ENCODE peak calls at places on chromosomes 13 and 19, in nine cellular contexts. One of them, this sample, is unnamed.

GRCh38 chr13:110044521-110045200 is 258.3 kb upstream of the IRS2 start:
- DNase-seq in activated CD8-positive, alpha-beta T cell treated with anti-CD3 and anti-CD28 coated beads for 36 hours: no peak
- DNase-seq in NT2/D1: peak
- DNase-seq in pons: no peak
- DNase-seq in C1 segment of cervical spinal cord: no peak
- DNase-seq in cardiac fibroblast: peak
- DNase-seq in HCT116: no peak
- DNase-seq in NCI-H187 treated with DMSO at 0.1 percent for 48 hours: peak
- DNase-seq in activated CD4-positive, alpha-beta T cell treated with anti-CD3 and anti-CD28 coated beads for 48 hours: no peak
- DNase-seq in this sample: peak

GRCh38 chr19:52492201-52492960 is 35.1 kb upstream of the ZNF808 start:
- DNase-seq in activated CD8-positive, alpha-beta T cell treated with anti-CD3 and anti-CD28 coated beads for 36 hours: peak
- DNase-seq in NT2/D1: peak
- DNase-seq in pons: no peak
- DNase-seq in C1 segment of cervical spinal cord: no peak
- DNase-seq in cardiac fibroblast: no peak
- DNase-seq in HCT116: no peak
- DNase-seq in NCI-H187 treated with DMSO at 0.1 percent for 48 hours: no peak
- DNase-seq in activated CD4-positive, alpha-beta T cell treated with anti-CD3 and anti-CD28 coated beads for 48 hours: peak
- DNase-seq in this sample: no peak

GRCh38 chr19:36081385-36081784 is 26.7 kb downstream of the WDR62 start:
- DNase-seq in activated CD8-positive, alpha-beta T cell treated with anti-CD3 and anti-CD28 coated beads for 36 hours: no peak
- DNase-seq in NT2/D1: no peak
- DNase-seq in pons: peak
- DNase-seq in C1 segment of cervical spinal cord: peak
- DNase-seq in cardiac fibroblast: peak
- DNase-seq in HCT116: no peak
- DNase-seq in NCI-H187 treated with DMSO at 0.1 percent for 48 hours: no peak
- DNase-seq in activated CD4-positive, alpha-beta T cell treated with anti-CD3 and anti-CD28 coated beads for 48 hours: no peak
- DNase-seq in this sample: peak

GRCh38 chr19:16825312-16826168 is 3.7 kb upstream of the SIN3B start:
- DNase-seq in activated CD8-positive, alpha-beta T cell treated with anti-CD3 and anti-CD28 coated beads for 36 hours: no peak
- DNase-seq in NT2/D1: peak
- DNase-seq in pons: peak
- DNase-seq in C1 segment of cervical spinal cord: no peak
- DNase-seq in cardiac fibroblast: peak
- DNase-seq in HCT116: no peak
- DNase-seq in NCI-H187 treated with DMSO at 0.1 percent for 48 hours: no peak
- DNase-seq in activated CD4-positive, alpha-beta T cell treated with anti-CD3 and anti-CD28 coated beads for 48 hours: no peak
- DNase-seq in this sample: peak

GRCh38 chr19:38726284-38726673 is 18.0 kb downstream of the CAPN12 start:
- DNase-seq in activated CD8-positive, alpha-beta T cell treated with anti-CD3 and anti-CD28 coated beads for 36 hours: no peak
- DNase-seq in NT2/D1: no peak
- DNase-seq in pons: no peak
- DNase-seq in C1 segment of cervical spinal cord: no peak
- DNase-seq in cardiac fibroblast: no peak
- DNase-seq in HCT116: no peak
- DNase-seq in NCI-H187 treated with DMSO at 0.1 percent for 48 hours: no peak
- DNase-seq in activated CD4-positive, alpha-beta T cell treated with anti-CD3 and anti-CD28 coated beads for 48 hours: no peak
- DNase-seq in this sample: no peak

GRCh38 chr19:32881766-32882165 is 12.2 kb upstream of the SLC7A9 start:
- DNase-seq in activated CD8-positive, alpha-beta T cell treated with anti-CD3 and anti-CD28 coated beads for 36 hours: no peak
- DNase-seq in NT2/D1: no peak
- DNase-seq in pons: no peak
- DNase-seq in C1 segment of cervical spinal cord: no peak
- DNase-seq in cardiac fibroblast: no peak
- DNase-seq in HCT116: no peak
- DNase-seq in NCI-H187 treated with DMSO at 0.1 percent for 48 hours: no peak
- DNase-seq in activated CD4-positive, alpha-beta T cell treated with anti-CD3 and anti-CD28 coated beads for 48 hours: no peak
- DNase-seq in this sample: no peak

GRCh38 chr19:43337737-43338136 is 15.7 kb upstream of the CD177 start:
- DNase-seq in activated CD8-positive, alpha-beta T cell treated with anti-CD3 and anti-CD28 coated beads for 36 hours: no peak
- DNase-seq in NT2/D1: no peak
- DNase-seq in pons: no peak
- DNase-seq in C1 segment of cervical spinal cord: no peak
- DNase-seq in cardiac fibroblast: no peak
- DNase-seq in HCT116: no peak
- DNase-seq in NCI-H187 treated with DMSO at 0.1 percent for 48 hours: no peak
- DNase-seq in activated CD4-positive, alpha-beta T cell treated with anti-CD3 and anti-CD28 coated beads for 48 hours: no peak
- DNase-seq in this sample: no peak

GRCh38 chr13:41458187-41458938 is 1.0 kb downstream of the RGCC start:
- DNase-seq in activated CD8-positive, alpha-beta T cell treated with anti-CD3 and anti-CD28 coated beads for 36 hours: peak
- DNase-seq in NT2/D1: no peak
- DNase-seq in pons: peak
- DNase-seq in C1 segment of cervical spinal cord: no peak
- DNase-seq in cardiac fibroblast: no peak
- DNase-seq in HCT116: no peak
- DNase-seq in NCI-H187 treated with DMSO at 0.1 percent for 48 hours: no peak
- DNase-seq in activated CD4-positive, alpha-beta T cell treated with anti-CD3 and anti-CD28 coated beads for 48 hours: peak
- DNase-seq in this sample: no peak

GRCh38 chr19:54616840-54617560 is 13.3 kb upstream of the LILRB1 start:
- DNase-seq in activated CD8-positive, alpha-beta T cell treated with anti-CD3 and anti-CD28 coated beads for 36 hours: no peak
- DNase-seq in NT2/D1: no peak
- DNase-seq in pons: no peak
- DNase-seq in C1 segment of cervical spinal cord: no peak
- DNase-seq in cardiac fibroblast: no peak
- DNase-seq in HCT116: no peak
- DNase-seq in NCI-H187 treated with DMSO at 0.1 percent for 48 hours: no peak
- DNase-seq in activated CD4-positive, alpha-beta T cell treated with anti-CD3 and anti-CD28 coated beads for 48 hours: no peak
- DNase-seq in this sample: no peak

GRCh38 chr19:17775991-17776803 is 18.7 kb upstream of the B3GNT3 start:
- DNase-seq in activated CD8-positive, alpha-beta T cell treated with anti-CD3 and anti-CD28 coated beads for 36 hours: peak
- DNase-seq in NT2/D1: no peak
- DNase-seq in pons: no peak
- DNase-seq in C1 segment of cervical spinal cord: no peak
- DNase-seq in cardiac fibroblast: peak
- DNase-seq in HCT116: no peak
- DNase-seq in NCI-H187 treated with DMSO at 0.1 percent for 48 hours: no peak
- DNase-seq in activated CD4-positive, alpha-beta T cell treated with anti-CD3 and anti-CD28 coated beads for 48 hours: no peak
- DNase-seq in this sample: peak

GRCh38 chr13:44767257-44767656 is 191.1 kb upstream of the TSC22D1 start:
- DNase-seq in activated CD8-positive, alpha-beta T cell treated with anti-CD3 and anti-CD28 coated beads for 36 hours: no peak
- DNase-seq in NT2/D1: no peak
- DNase-seq in pons: no peak
- DNase-seq in C1 segment of cervical spinal cord: no peak
- DNase-seq in cardiac fibroblast: no peak
- DNase-seq in HCT116: no peak
- DNase-seq in NCI-H187 treated with DMSO at 0.1 percent for 48 hours: no peak
- DNase-seq in activated CD4-positive, alpha-beta T cell treated with anti-CD3 and anti-CD28 coated beads for 48 hours: no peak
- DNase-seq in this sample: no peak

GRCh38 chr13:24234200-24234915 is 73.8 kb downstream of the SPATA13 start:
- DNase-seq in activated CD8-positive, alpha-beta T cell treated with anti-CD3 and anti-CD28 coated beads for 36 hours: no peak
- DNase-seq in NT2/D1: no peak
- DNase-seq in pons: no peak
- DNase-seq in C1 segment of cervical spinal cord: no peak
- DNase-seq in cardiac fibroblast: no peak
- DNase-seq in HCT116: no peak
- DNase-seq in NCI-H187 treated with DMSO at 0.1 percent for 48 hours: no peak
- DNase-seq in activated CD4-positive, alpha-beta T cell treated with anti-CD3 and anti-CD28 coated beads for 48 hours: no peak
- DNase-seq in this sample: no peak

GRCh38 chr13:30371649-30372265 is 50.5 kb upstream of the UBE2L5 start:
- DNase-seq in activated CD8-positive, alpha-beta T cell treated with anti-CD3 and anti-CD28 coated beads for 36 hours: peak
- DNase-seq in NT2/D1: no peak
- DNase-seq in pons: no peak
- DNase-seq in C1 segment of cervical spinal cord: no peak
- DNase-seq in cardiac fibroblast: peak
- DNase-seq in HCT116: peak
- DNase-seq in NCI-H187 treated with DMSO at 0.1 percent for 48 hours: no peak
- DNase-seq in activated CD4-positive, alpha-beta T cell treated with anti-CD3 and anti-CD28 coated beads for 48 hours: peak
- DNase-seq in this sample: peak

GRCh38 chr13:112685856-112686255 is 4.0 kb upstream of the ATP11A start:
- DNase-seq in activated CD8-positive, alpha-beta T cell treated with anti-CD3 and anti-CD28 coated beads for 36 hours: no peak
- DNase-seq in NT2/D1: no peak
- DNase-seq in pons: no peak
- DNase-seq in C1 segment of cervical spinal cord: no peak
- DNase-seq in cardiac fibroblast: no peak
- DNase-seq in HCT116: no peak
- DNase-seq in NCI-H187 treated with DMSO at 0.1 percent for 48 hours: no peak
- DNase-seq in activated CD4-positive, alpha-beta T cell treated with anti-CD3 and anti-CD28 coated beads for 48 hours: no peak
- DNase-seq in this sample: no peak

GRCh38 chr19:36041831-36042230 is 9.2 kb upstream of the CLIP3 start:
- DNase-seq in activated CD8-positive, alpha-beta T cell treated with anti-CD3 and anti-CD28 coated beads for 36 hours: no peak
- DNase-seq in NT2/D1: no peak
- DNase-seq in pons: no peak
- DNase-seq in C1 segment of cervical spinal cord: no peak
- DNase-seq in cardiac fibroblast: peak
- DNase-seq in HCT116: no peak
- DNase-seq in NCI-H187 treated with DMSO at 0.1 percent for 48 hours: no peak
- DNase-seq in activated CD4-positive, alpha-beta T cell treated with anti-CD3 and anti-CD28 coated beads for 48 hours: no peak
- DNase-seq in this sample: peak

GRCh38 chr13:48492123-48493075 is 40.5 kb downstream of the RCBTB2 start:
- DNase-seq in activated CD8-positive, alpha-beta T cell treated with anti-CD3 and anti-CD28 coated beads for 36 hours: peak
- DNase-seq in NT2/D1: no peak
- DNase-seq in pons: peak
- DNase-seq in C1 segment of cervical spinal cord: peak
- DNase-seq in cardiac fibroblast: peak
- DNase-seq in HCT116: no peak
- DNase-seq in NCI-H187 treated with DMSO at 0.1 percent for 48 hours: no peak
- DNase-seq in activated CD4-positive, alpha-beta T cell treated with anti-CD3 and anti-CD28 coated beads for 48 hours: peak
- DNase-seq in this sample: no peak

GRCh38 chr13:31310781-31311180 is 111.0 kb downstream of the B3GLCT start:
- DNase-seq in activated CD8-positive, alpha-beta T cell treated with anti-CD3 and anti-CD28 coated beads for 36 hours: no peak
- DNase-seq in NT2/D1: no peak
- DNase-seq in pons: no peak
- DNase-seq in C1 segment of cervical spinal cord: no peak
- DNase-seq in cardiac fibroblast: no peak
- DNase-seq in HCT116: no peak
- DNase-seq in NCI-H187 treated with DMSO at 0.1 percent for 48 hours: no peak
- DNase-seq in activated CD4-positive, alpha-beta T cell treated with anti-CD3 and anti-CD28 coated beads for 48 hours: no peak
- DNase-seq in this sample: peak

GRCh38 chr13:68628994-68629393 is 1398.9 kb upstream of the PCDH9 start:
- DNase-seq in activated CD8-positive, alpha-beta T cell treated with anti-CD3 and anti-CD28 coated beads for 36 hours: no peak
- DNase-seq in NT2/D1: no peak
- DNase-seq in pons: no peak
- DNase-seq in C1 segment of cervical spinal cord: no peak
- DNase-seq in cardiac fibroblast: no peak
- DNase-seq in HCT116: no peak
- DNase-seq in NCI-H187 treated with DMSO at 0.1 percent for 48 hours: no peak
- DNase-seq in activated CD4-positive, alpha-beta T cell treated with anti-CD3 and anti-CD28 coated beads for 48 hours: no peak
- DNase-seq in this sample: no peak

GRCh38 chr19:1471514-1472107 is 7.4 kb downstream of the C19orf25 start:
- DNase-seq in activated CD8-positive, alpha-beta T cell treated with anti-CD3 and anti-CD28 coated beads for 36 hours: peak
- DNase-seq in NT2/D1: no peak
- DNase-seq in pons: peak
- DNase-seq in C1 segment of cervical spinal cord: peak
- DNase-seq in cardiac fibroblast: no peak
- DNase-seq in HCT116: no peak
- DNase-seq in NCI-H187 treated with DMSO at 0.1 percent for 48 hours: no peak
- DNase-seq in activated CD4-positive, alpha-beta T cell treated with anti-CD3 and anti-CD28 coated beads for 48 hours: no peak
- DNase-seq in this sample: no peak

This sample was measured in choroid plexus epithelial cell.